ENCODE peak calls at places on chromosomes 13 and 19, in eight cellular contexts. I, R, F, S, U, K, O and E are unnamed samples.

GRCh38 chr19:604355-604754 is 14.7 kb downstream of the HCN2 start:
- DNase-seq in I (no peak), U (no peak), S (no peak), K (no peak), F (no peak), R (no peak), O (no peak), E (no peak)

GRCh38 chr13:90564096-90564495 is 783.4 kb upstream of the MIR17HG start:
- DNase-seq in U (no peak), I (no peak), K (no peak), S (no peak), O (no peak), R (no peak), F (no peak), E (no peak)

GRCh38 chr13:111623170-111623569 is 302.7 kb downstream of the TEX29 start:
- DNase-seq in F (no peak), I (no peak), U (no peak), O (no peak), R (no peak), K (no peak), S (peak; percentile 37), E (no peak)

GRCh38 chr13:71017607-71018006 is 849.4 kb downstream of the DACH1 start:
- DNase-seq in O (no peak), I (no peak), K (no peak), U (no peak), S (no peak), F (no peak), R (no peak), E (no peak)

GRCh38 chr13:48070942-48071341 is 24.0 kb downstream of the MED4 start:
- DNase-seq in I (no peak), S (no peak), K (no peak), U (no peak), F (no peak), O (no peak), R (no peak), E (no peak)

GRCh38 chr19:10621966-10622365 is 3.4 kb upstream of the SLC44A2 start:
- DNase-seq in I (no peak), U (no peak), R (no peak), F (no peak), O (no peak), S (no peak), K (no peak), E (no peak)

GRCh38 chr13:40787062-40787461 is 2.3 kb upstream of the SLC25A15 start:
- DNase-seq in R (no peak), U (peak; percentile 24), O (peak; percentile 27), I (peak; percentile 41), S (no peak), K (no peak), F (no peak), E (peak; percentile 2)

GRCh38 chr19:34324320-34324719 is 40.7 kb upstream of the GPI start:
- DNase-seq in I (no peak), S (no peak), R (no peak), O (no peak), F (no peak), U (no peak), K (no peak), E (no peak)

GRCh38 chr13:93714171-93714570 is 487.6 kb downstream of the GPC6 start:
- DNase-seq in S (no peak), I (no peak), U (no peak), R (no peak), K (no peak), F (no peak), O (no peak), E (no peak)

GRCh38 chr13:60351816-60352215 is 45.2 kb upstream of the TDRD3 start:
- DNase-seq in K (no peak), U (no peak), F (no peak), I (no peak), O (no peak), S (no peak), R (no peak), E (no peak)